ENCODE peak calls at places on chromosome 21, in four cellular contexts. One of them, this sample, is unnamed.

GRCh38 chr21:43300496-43301423 is 126.2 kb downstream of the SIK1 start:
- DNase-seq in Daoy: no peak
- DNase-seq in kidney: peak
- DNase-seq in psoas muscle: peak
- DNase-seq in this sample: no peak

GRCh38 chr21:37073417-37074194 is 552 bp downstream of the TTC3 start:
- DNase-seq in Daoy: peak
- DNase-seq in kidney: peak
- DNase-seq in psoas muscle: no peak
- DNase-seq in this sample: peak

GRCh38 chr21:44267655-44268142 is 6.0 kb upstream of the DNMT3L start:
- DNase-seq in Daoy: peak
- DNase-seq in kidney: peak
- DNase-seq in psoas muscle: peak
- DNase-seq in this sample: no peak

GRCh38 chr21:42572906-42573495 is 59.3 kb downstream of the SLC37A1 start:
- DNase-seq in Daoy: no peak
- DNase-seq in kidney: peak
- DNase-seq in psoas muscle: peak
- DNase-seq in this sample: no peak

GRCh38 chr21:43905726-43906455 is 40.9 kb downstream of the AGPAT3 start:
- DNase-seq in Daoy: no peak
- DNase-seq in kidney: peak
- DNase-seq in psoas muscle: no peak
- DNase-seq in this sample: no peak

GRCh38 chr21:20443558-20444155 is 554.6 kb upstream of the NCAM2 start:
- DNase-seq in Daoy: no peak
- DNase-seq in kidney: no peak
- DNase-seq in psoas muscle: no peak
- DNase-seq in this sample: no peak

GRCh38 chr21:42124081-42124480 is 53.0 kb downstream of the UMODL1 start:
- DNase-seq in Daoy: no peak
- DNase-seq in kidney: peak
- DNase-seq in psoas muscle: no peak
- DNase-seq in this sample: no peak

GRCh38 chr21:36076878-36077658 is 7.2 kb downstream of the CBR1 start:
- DNase-seq in Daoy: no peak
- DNase-seq in kidney: no peak
- DNase-seq in psoas muscle: no peak
- DNase-seq in this sample: no peak

GRCh38 chr21:26280715-26281310 is 110.2 kb upstream of the APP start:
- DNase-seq in Daoy: no peak
- DNase-seq in kidney: no peak
- DNase-seq in psoas muscle: no peak
- DNase-seq in this sample: no peak

GRCh38 chr21:46392921-46393320 is 65.8 kb upstream of the DIP2A start:
- DNase-seq in Daoy: no peak
- DNase-seq in kidney: peak
- DNase-seq in psoas muscle: peak
- DNase-seq in this sample: no peak

GRCh38 chr21:23541571-23541970 is 2065.7 kb downstream of the MRPL39 start:
- DNase-seq in Daoy: peak
- DNase-seq in kidney: no peak
- DNase-seq in psoas muscle: no peak
- DNase-seq in this sample: no peak

GRCh38 chr21:26106562-26106961 is 64.0 kb downstream of the APP start:
- DNase-seq in Daoy: no peak
- DNase-seq in kidney: no peak
- DNase-seq in psoas muscle: no peak
- DNase-seq in this sample: no peak

GRCh38 chr21:26850116-26850643 is 5.0 kb upstream of the ADAMTS1 start:
- DNase-seq in Daoy: no peak
- DNase-seq in kidney: no peak
- DNase-seq in psoas muscle: no peak
- DNase-seq in this sample: peak

GRCh38 chr21:42002421-42002958 is 7.7 kb downstream of the ZBTB21 start:
- DNase-seq in Daoy: peak
- DNase-seq in kidney: no peak
- DNase-seq in psoas muscle: no peak
- DNase-seq in this sample: peak

GRCh38 chr21:42423197-42423675 is 19.5 kb downstream of the UBASH3A start:
- DNase-seq in Daoy: no peak
- DNase-seq in kidney: peak
- DNase-seq in psoas muscle: no peak
- DNase-seq in this sample: no peak

GRCh38 chr21:39681845-39682244 is 63.1 kb upstream of the IGSF5 start:
- DNase-seq in Daoy: no peak
- DNase-seq in kidney: no peak
- DNase-seq in psoas muscle: no peak
- DNase-seq in this sample: peak

GRCh38 chr21:43618940-43619339 is 40.3 kb downstream of the HSF2BP start:
- DNase-seq in Daoy: no peak
- DNase-seq in kidney: no peak
- DNase-seq in psoas muscle: no peak
- DNase-seq in this sample: no peak

GRCh38 chr21:43983860-43984420 is 28.2 kb upstream of the TRAPPC10 start:
- DNase-seq in Daoy: no peak
- DNase-seq in kidney: no peak
- DNase-seq in psoas muscle: no peak
- DNase-seq in this sample: no peak

GRCh38 chr21:42463861-42464515 is 32.0 kb downstream of the RSPH1 start:
- DNase-seq in Daoy: peak
- DNase-seq in kidney: peak
- DNase-seq in psoas muscle: peak
- DNase-seq in this sample: peak

GRCh38 chr21:45817345-45817744 is 164.2 kb upstream of the COL6A1 start:
- DNase-seq in Daoy: no peak
- DNase-seq in kidney: no peak
- DNase-seq in psoas muscle: no peak
- DNase-seq in this sample: no peak

GRCh38 chr21:38986460-38987395 is 181.0 kb downstream of the ETS2 start:
- DNase-seq in Daoy: no peak
- DNase-seq in kidney: no peak
- DNase-seq in psoas muscle: no peak
- DNase-seq in this sample: no peak

GRCh38 chr21:45588086-45588825 is 46.0 kb upstream of the SLC19A1 start:
- DNase-seq in Daoy: no peak
- DNase-seq in kidney: no peak
- DNase-seq in psoas muscle: no peak
- DNase-seq in this sample: no peak

GRCh38 chr21:38988211-38989096 is 182.7 kb downstream of the ETS2 start:
- DNase-seq in Daoy: no peak
- DNase-seq in kidney: no peak
- DNase-seq in psoas muscle: no peak
- DNase-seq in this sample: no peak

GRCh38 chr21:37370152-37371040 is 3.8 kb downstream of the DYRK1A start:
- DNase-seq in Daoy: peak
- DNase-seq in kidney: no peak
- DNase-seq in psoas muscle: no peak
- DNase-seq in this sample: no peak

GRCh38 chr21:17925000-17925610 is 105.9 kb upstream of the C21orf91 start:
- DNase-seq in Daoy: peak
- DNase-seq in kidney: no peak
- DNase-seq in psoas muscle: no peak
- DNase-seq in this sample: peak

GRCh38 chr21:25371831-25372434 is 235.3 kb downstream of the MRPL39 start:
- DNase-seq in Daoy: no peak
- DNase-seq in kidney: no peak
- DNase-seq in psoas muscle: no peak
- DNase-seq in this sample: no peak

GRCh38 chr21:45405271-45405818 is 380 bp downstream of the COL18A1 start:
- DNase-seq in Daoy: peak
- DNase-seq in kidney: peak
- DNase-seq in psoas muscle: peak
- DNase-seq in this sample: peak

GRCh38 chr21:23968722-23969647 is 1638.3 kb downstream of the MRPL39 start:
- DNase-seq in Daoy: peak
- DNase-seq in kidney: no peak
- DNase-seq in psoas muscle: no peak
- DNase-seq in this sample: peak

GRCh38 chr21:34166468-34166867 is 93.1 kb downstream of the MRPS6 start:
- DNase-seq in Daoy: no peak
- DNase-seq in kidney: no peak
- DNase-seq in psoas muscle: no peak
- DNase-seq in this sample: peak

GRCh38 chr21:31133243-31133830 is 95.1 kb upstream of the KRTAP19-8 start:
- DNase-seq in Daoy: no peak
- DNase-seq in kidney: no peak
- DNase-seq in psoas muscle: no peak
- DNase-seq in this sample: no peak

GRCh38 chr21:35328856-35329455 is 279.9 kb upstream of the RUNX1 start:
- DNase-seq in Daoy: no peak
- DNase-seq in kidney: no peak
- DNase-seq in psoas muscle: no peak
- DNase-seq in this sample: no peak

GRCh38 chr21:16419188-16419874 is 689.5 kb downstream of the USP25 start:
- DNase-seq in Daoy: peak
- DNase-seq in kidney: peak
- DNase-seq in psoas muscle: peak
- DNase-seq in this sample: peak

GRCh38 chr21:35594905-35595304 is 465.4 kb downstream of the SETD4 start:
- DNase-seq in Daoy: no peak
- DNase-seq in kidney: no peak
- DNase-seq in psoas muscle: no peak
- DNase-seq in this sample: no peak

This sample was measured in astrocyte of the hippocampus.